ENCODE peak calls at places on chromosome 11, in six cellular contexts. D is neural progenitor cell, Y is adipocyte, W is sigmoid colon, U is psoas muscle, C is fibroblast of mammary gland. H is an unnamed sample.

GRCh38 chr11:96191752-96192151 is 151.2 kb downstream of the MAML2 start:
- DNase-seq in U (no peak), C (no peak), D (no peak), W (no peak), Y (no peak), H (no peak)

GRCh38 chr11:28460348-28460747 is 352.2 kb downstream of the METTL15 start:
- DNase-seq in D (no peak), Y (no peak), U (no peak), C (peak), W (no peak), H (no peak)

GRCh38 chr11:109929308-109929707 is 163.9 kb upstream of the ZC3H12C start:
- DNase-seq in Y (no peak), D (no peak), C (no peak), U (no peak), W (no peak), H (no peak)

GRCh38 chr11:37320921-37321320 is 722.9 kb upstream of the RAG2 start:
- DNase-seq in D (no peak), U (no peak), Y (no peak), W (no peak), C (no peak), H (no peak)

GRCh38 chr11:70928854-70929598 is 323.4 kb downstream of the SHANK2 start:
- DNase-seq in W (no peak), C (no peak), D (no peak), U (no peak), Y (no peak), H (no peak)

GRCh38 chr11:27497284-27497866 is 9.2 kb downstream of the LIN7C start:
- DNase-seq in Y (peak), C (peak), D (no peak), W (no peak), U (no peak), H (no peak)

GRCh38 chr11:43504316-43504950 is 145.7 kb downstream of the TTC17 start:
- DNase-seq in D (peak), Y (peak), W (no peak), C (peak), U (no peak), H (no peak)

GRCh38 chr11:92224394-92225205 is at the start of gene FAT3:
- DNase-seq in D (peak), Y (peak), U (peak), W (peak), C (peak), H (no peak)

GRCh38 chr11:118012083-118012669 is 26.0 kb downstream of the IL10RA start:
- DNase-seq in D (no peak), W (no peak), Y (peak), C (peak), U (no peak), H (no peak)

GRCh38 chr11:132821027-132821426 is 711.3 kb downstream of the OPCML start:
- DNase-seq in U (no peak), W (no peak), Y (peak), C (no peak), D (no peak), H (peak)

GRCh38 chr11:76173663-76174062 is 32.6 kb downstream of the WNT11 start:
- DNase-seq in C (no peak), W (no peak), Y (no peak), U (no peak), D (no peak), H (no peak)

GRCh38 chr11:112795142-112795815 is 165.9 kb upstream of the NCAM1 start:
- DNase-seq in U (peak), W (no peak), C (peak), Y (no peak), D (peak), H (peak)

GRCh38 chr11:27965559-27965958 is 142.4 kb downstream of the KIF18A start:
- DNase-seq in Y (no peak), U (no peak), D (peak), C (no peak), W (no peak), H (peak)

GRCh38 chr11:104852811-104853210 is 45.4 kb downstream of the CASP12 start:
- DNase-seq in C (no peak), U (no peak), Y (peak), W (no peak), D (no peak), H (no peak)

GRCh38 chr11:2804701-2805387 is 80.7 kb downstream of the CDKN1C start:
- DNase-seq in W (peak), C (no peak), D (peak), Y (no peak), U (peak), H (peak)

GRCh38 chr11:96103102-96103501 is 179.2 kb upstream of the MTMR2 start:
- DNase-seq in D (no peak), W (no peak), Y (no peak), C (peak), U (no peak), H (no peak)

GRCh38 chr11:39209966-39210365 is 2249.5 kb downstream of the LRRC4C start:
- DNase-seq in Y (no peak), W (no peak), D (no peak), C (no peak), U (no peak), H (no peak)

GRCh38 chr11:96530473-96530872 is 140.7 kb downstream of the JRKL start:
- DNase-seq in C (no peak), U (no peak), D (no peak), Y (no peak), W (no peak), H (no peak)

GRCh38 chr11:8545698-8546366 is 48.2 kb downstream of the STK33 start:
- DNase-seq in W (no peak), D (no peak), C (no peak), U (no peak), Y (no peak), H (no peak)

GRCh38 chr11:117026593-117027330 is 71.5 kb downstream of the SIK3 start:
- DNase-seq in D (no peak), W (no peak), U (no peak), C (peak), Y (peak), H (no peak)

DNA sequence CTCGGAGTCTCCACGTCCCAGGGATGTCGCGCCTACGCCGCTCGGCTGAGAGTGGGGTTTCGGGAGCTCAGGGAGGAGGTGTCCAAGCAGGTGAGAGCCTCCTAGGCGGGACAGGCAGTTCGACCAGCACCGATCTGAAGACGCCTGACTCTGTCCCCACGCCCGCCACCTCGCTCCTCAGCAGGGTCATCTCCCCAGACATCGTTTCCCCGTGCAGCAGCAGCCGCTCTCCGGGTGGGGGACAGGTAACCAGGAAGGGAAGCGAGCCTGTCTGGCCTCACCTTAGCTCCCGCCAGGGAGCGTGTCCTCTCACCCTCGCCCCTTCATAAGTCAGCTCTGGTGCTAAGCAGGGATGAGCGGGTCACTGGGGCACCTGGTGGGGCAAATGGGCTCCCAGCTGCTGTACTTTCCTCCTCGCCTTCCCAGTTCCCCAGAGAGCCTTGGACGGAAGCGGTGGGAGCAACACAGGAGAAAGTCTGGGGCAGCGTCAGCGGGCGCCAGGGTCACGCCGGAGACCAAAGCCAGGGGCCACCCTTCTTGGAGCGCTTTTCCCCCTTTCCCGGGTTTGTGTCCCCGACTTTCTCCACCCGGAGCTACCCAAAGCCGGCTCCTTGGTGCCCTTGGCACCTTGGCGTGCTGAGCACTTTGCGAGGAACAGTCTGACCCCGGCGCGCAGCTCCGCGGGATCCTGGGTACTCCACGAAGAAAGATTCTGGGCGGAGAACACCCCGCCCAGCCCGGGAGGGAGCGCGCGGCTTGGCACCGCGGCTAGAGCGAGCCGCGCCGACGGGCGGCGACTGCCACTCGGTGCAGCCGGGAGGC is 1.6 kb downstream of the SPON1 start:
- DNase-seq in U (no peak), D (peak), W (no peak), C (no peak), Y (no peak), H (no peak)
- H3K4me3 ChIP-seq in U (peak), D (peak), W (peak), C (no peak), Y (peak), H (peak)

GRCh38 chr11:33634291-33634834 is 66.3 kb downstream of the C11orf91 start:
- DNase-seq in C (peak), Y (no peak), D (no peak), W (no peak), U (no peak), H (no peak)
- H3K4me3 ChIP-seq in C (no peak), Y (no peak), D (no peak), W (no peak), U (no peak), H (no peak)

GRCh38 chr11:134036484-134037092 is 32.3 kb upstream of the JAM3 start:
- DNase-seq in Y (peak), C (no peak), D (peak), U (no peak), W (no peak), H (no peak)
- H3K4me3 ChIP-seq in Y (peak), C (peak), D (peak), U (peak), W (peak), H (peak)

DNA sequence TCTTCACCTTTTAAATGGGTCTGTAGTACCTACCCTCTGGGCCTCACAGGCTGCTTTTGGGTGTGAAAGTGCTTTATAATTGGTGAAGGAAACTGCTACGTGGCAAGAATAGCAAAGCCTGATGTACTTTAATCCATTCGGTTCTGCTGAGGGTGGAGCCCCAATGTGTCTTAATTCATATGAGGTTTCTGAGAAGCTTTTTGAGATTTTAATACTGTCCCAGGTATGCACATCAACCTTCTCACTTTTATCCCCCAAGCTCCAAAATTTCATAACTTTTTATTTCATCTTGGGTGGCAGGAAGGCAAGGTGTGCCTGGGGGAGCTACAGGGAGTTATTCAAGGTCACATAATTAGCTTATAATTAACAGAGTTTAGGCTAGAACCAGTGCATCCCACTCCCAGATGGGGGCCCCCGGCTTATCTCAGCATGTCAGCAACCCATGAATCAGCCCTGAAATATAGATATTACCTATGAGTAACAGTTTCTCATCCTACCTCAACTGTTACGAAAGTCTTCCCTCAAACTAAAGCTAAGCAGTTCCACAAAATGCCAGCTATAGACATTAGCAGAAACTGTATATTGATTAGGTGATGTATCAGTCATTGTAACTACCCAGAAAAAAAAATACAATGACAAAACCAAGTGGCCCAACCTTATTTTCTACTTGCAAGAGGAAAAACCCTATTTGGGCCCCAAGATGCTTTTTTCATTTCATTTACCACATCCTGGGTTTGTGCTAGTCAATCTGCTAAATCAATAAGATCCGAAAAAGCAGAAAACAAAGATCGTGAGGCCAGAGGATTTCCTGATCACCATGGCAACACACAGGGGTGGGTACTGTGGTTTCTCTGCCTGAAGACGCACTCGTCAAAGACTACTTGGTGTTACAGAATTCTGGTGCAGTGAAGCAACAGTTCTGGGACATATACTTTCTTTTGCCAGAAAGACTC is 26.7 kb downstream of the CD44 start:
- DNase-seq in D (peak), U (no peak), Y (peak), C (peak), W (no peak), H (no peak)
- H3K4me3 ChIP-seq in D (no peak), U (no peak), Y (peak), C (no peak), W (no peak), H (no peak)

DNA sequence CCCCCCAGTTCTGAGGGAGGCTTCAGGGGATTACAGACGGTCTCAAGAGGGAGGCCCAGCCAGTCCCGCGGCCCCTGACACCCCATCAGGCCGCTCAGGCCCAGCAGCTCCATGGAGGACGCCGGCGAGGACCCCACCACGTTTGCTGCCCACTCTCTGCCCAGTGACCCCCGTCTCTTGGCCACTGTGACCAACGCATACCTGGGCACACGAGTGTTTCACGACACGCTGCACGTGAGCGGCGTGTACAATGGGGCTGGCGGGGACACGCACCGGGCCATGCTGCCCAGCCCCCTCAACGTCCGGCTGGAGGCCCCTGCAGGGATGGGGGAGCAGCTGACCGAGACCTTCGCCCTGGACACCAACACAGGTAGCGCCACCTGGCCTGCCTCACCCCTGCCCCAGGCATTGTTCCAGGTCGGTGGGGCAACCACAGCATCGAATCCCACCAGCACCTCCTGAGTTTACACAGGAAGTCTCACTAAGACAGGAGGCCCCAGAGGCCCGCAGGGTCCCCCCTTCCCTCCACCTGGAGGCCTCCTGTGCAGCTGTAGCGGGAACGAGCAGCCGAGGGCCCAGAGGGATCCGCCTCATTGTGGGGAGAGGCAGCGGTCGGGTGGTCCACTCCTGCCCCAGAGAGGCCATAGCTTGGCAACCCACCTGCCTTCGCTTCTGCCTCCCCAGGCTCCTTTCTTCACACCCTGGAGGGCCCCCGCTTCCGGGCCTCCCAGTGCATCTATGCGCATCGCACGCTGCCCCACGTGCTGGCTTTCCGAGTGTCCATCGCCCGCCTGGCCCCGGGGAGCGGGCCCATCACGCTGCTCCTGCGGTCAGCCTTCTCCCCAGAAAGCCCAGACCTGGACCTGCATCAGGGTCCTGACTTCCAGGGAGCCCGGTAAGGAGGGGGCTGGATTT is 1.0 kb downstream of the PGGHG start:
- DNase-seq in U (peak), W (peak), Y (no peak), D (no peak), C (no peak), H (no peak)
- H3K4me3 ChIP-seq in U (peak), W (peak), Y (peak), D (peak), C (peak), H (peak)

GRCh38 chr11:63761870-63762661 is 6.5 kb downstream of the ZFTA start:
- DNase-seq in U (peak), C (no peak), D (peak), Y (no peak), W (peak), H (no peak)

GRCh38 chr11:63764712-63765631 is 3.6 kb downstream of the ZFTA start:
- DNase-seq in W (no peak), C (peak), U (peak), Y (no peak), D (peak), H (peak)

GRCh38 chr11:63764201-63764711 is 4.3 kb downstream of the ZFTA start:
- DNase-seq in C (no peak), U (no peak), D (peak), W (peak), Y (no peak), H (no peak)

GRCh38 chr11:63762662-63763505 is 5.7 kb downstream of the ZFTA start:
- DNase-seq in Y (no peak), U (peak), C (peak), D (peak), W (peak), H (no peak)

GRCh38 chr11:63763506-63764200 is 4.9 kb downstream of the ZFTA start:
- DNase-seq in W (peak), Y (no peak), C (peak), U (peak), D (peak), H (no peak)
- H3K4me3 ChIP-seq in W (peak), Y (peak), C (peak), U (peak), D (peak), H (no peak)

GRCh38 chr11:82765466-82766034 is 31.9 kb upstream of the FAM181B start:
- DNase-seq in W (no peak), Y (no peak), U (no peak), D (no peak), C (no peak), H (no peak)
- H3K4me3 ChIP-seq in W (no peak), Y (no peak), U (no peak), D (no peak), C (no peak), H (no peak)

H was measured in Caco-2.